ENCODE peak calls at places on chromosomes 2 and 18, in four cellular contexts. L is esophagus squamous epithelium, C is tibial nerve, J is HCT116. H is an unnamed sample.

GRCh38 chr18:79487198-79488165 is 91.8 kb downstream of the NFATC1 start:
- DNase-seq in L (no peak), C (no peak), J (no peak), H (no peak)

GRCh38 chr18:4839639-4840038 is 357.4 kb downstream of the AKAIN1 start:
- DNase-seq in L (no peak), C (no peak), J (no peak), H (no peak)

GRCh38 chr2:128357561-128358370 is 39.1 kb upstream of the HS6ST1 start:
- DNase-seq in L (no peak), C (no peak), J (no peak), H (no peak)

GRCh38 chr2:23900927-23901322 is 26.0 kb downstream of the ATAD2B start:
- DNase-seq in L (no peak), C (peak; percentile 47), J (peak; percentile 31), H (peak; percentile 27)

GRCh38 chr18:74935411-74935810 is 273.5 kb downstream of the PTGR3 start:
- DNase-seq in L (no peak), C (no peak), J (no peak), H (no peak)

GRCh38 chr2:54878182-54878581 is 154.7 kb downstream of the EML6 start:
- DNase-seq in L (no peak), C (no peak), J (no peak), H (no peak)

GRCh38 chr2:144350151-144350802 is 169.6 kb downstream of the ZEB2 start:
- DNase-seq in L (no peak), C (no peak), J (no peak), H (no peak)

GRCh38 chr2:17262854-17263253 is 255.4 kb downstream of the RAD51AP2 start:
- DNase-seq in L (no peak), C (no peak), J (no peak), H (no peak)

GRCh38 chr2:143936758-143937562 is 583.0 kb downstream of the ZEB2 start:
- DNase-seq in L (no peak), C (no peak), J (no peak), H (peak; percentile 23)

GRCh38 chr18:50956116-50956515 is 11.7 kb upstream of the ELAC1 start:
- DNase-seq in L (no peak), C (no peak), J (no peak), H (no peak)

GRCh38 chr2:176136375-176137248 is 7.1 kb downstream of the HOXD8 start:
- DNase-seq in L (no peak), C (no peak), J (no peak), H (peak; percentile 80)

GRCh38 chr2:67290451-67290991 is 106.6 kb upstream of the ETAA1 start:
- DNase-seq in L (no peak), C (no peak), J (peak; percentile 3), H (no peak)

GRCh38 chr2:191646612-191646902 is 31.4 kb upstream of the NABP1 start:
- DNase-seq in L (no peak), C (no peak), J (no peak), H (no peak)

GRCh38 chr2:122340246-122340645 is 584.8 kb downstream of the TSN start:
- DNase-seq in L (no peak), C (no peak), J (no peak), H (no peak)

GRCh38 chr2:158841839-158842238 is 46.7 kb downstream of the DAPL1 start:
- DNase-seq in L (no peak), C (no peak), J (no peak), H (no peak)

GRCh38 chr18:21330122-21330701 is 88.2 kb downstream of the GREB1L start:
- DNase-seq in L (no peak), C (peak; percentile 11), J (peak; percentile 59), H (no peak)

GRCh38 chr2:32894119-32894728 is 52.5 kb upstream of the LTBP1 start:
- DNase-seq in L (no peak), C (no peak), J (no peak), H (no peak)

GRCh38 chr2:1633092-1633721 is 111.1 kb downstream of the PXDN start:
- DNase-seq in L (no peak), C (no peak), J (no peak), H (no peak)

GRCh38 chr2:158056875-158057274 is 44.8 kb upstream of the UPP2 start:
- DNase-seq in L (no peak), C (no peak), J (no peak), H (no peak)

GRCh38 chr2:102186676-102187190 is at the start of gene IL1RL2:
- DNase-seq in L (no peak), C (no peak), J (no peak), H (no peak)

GRCh38 chr2:88854528-88854927 is 163.1 kb downstream of the RPIA start:
- DNase-seq in L (no peak), C (no peak), J (no peak), H (no peak)

GRCh38 chr18:74683573-74683972 is 85.9 kb downstream of the ZNF407 start:
- DNase-seq in L (no peak), C (no peak), J (no peak), H (no peak)

GRCh38 chr18:37294951-37295350 is 270.6 kb downstream of the CELF4 start:
- DNase-seq in L (no peak), C (no peak), J (no peak), H (no peak)

GRCh38 chr2:197008229-197008628 is 81.7 kb upstream of the PGAP1 start:
- DNase-seq in L (no peak), C (no peak), J (no peak), H (no peak)

GRCh38 chr2:237944302-237944701 is 22.5 kb upstream of the UBE2F start:
- DNase-seq in L (no peak), C (no peak), J (peak; percentile 18), H (no peak)

GRCh38 chr2:9601397-9601796 is 29.4 kb downstream of the YWHAQ start:
- DNase-seq in L (no peak), C (no peak), J (no peak), H (no peak)

GRCh38 chr2:238305965-238306679 is 14.2 kb upstream of the TRAF3IP1 start:
- DNase-seq in L (no peak), C (no peak), J (no peak), H (no peak)

GRCh38 chr2:237553959-237554358 is 12.4 kb upstream of the PRLH start:
- DNase-seq in L (no peak), C (no peak), J (no peak), H (no peak)

GRCh38 chr2:184906709-184907108 is 308.4 kb downstream of the ZNF804A start:
- DNase-seq in L (no peak), C (no peak), J (no peak), H (no peak)

GRCh38 chr2:118061135-118061955 is 26.9 kb upstream of the INSIG2 start:
- DNase-seq in L (no peak), C (peak; percentile 43), J (no peak), H (no peak)

GRCh38 chr2:138155304-138155703 is 191.0 kb downstream of the HNMT start:
- DNase-seq in L (no peak), C (no peak), J (no peak), H (no peak)

DNA sequence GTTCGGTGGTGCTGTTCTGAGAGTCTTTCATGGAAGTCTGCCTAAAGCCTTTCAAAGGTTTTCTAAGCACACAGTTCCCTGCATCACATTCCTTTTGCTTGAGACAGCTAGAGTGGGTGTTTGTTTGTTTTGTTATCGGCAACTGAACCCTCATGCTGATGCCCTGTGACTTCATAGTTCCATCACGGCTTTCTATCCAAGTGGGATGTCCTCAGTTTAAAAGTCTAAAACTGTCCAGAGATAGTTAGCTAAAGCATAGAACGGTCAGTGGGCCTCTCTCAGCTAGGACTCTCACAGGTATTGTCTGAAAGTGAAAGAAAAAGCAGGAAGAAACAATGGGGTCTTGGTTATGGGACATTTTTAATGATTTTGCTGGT is 337.3 kb downstream of the OSR1 start:
- DNase-seq in L (no peak), C (no peak), J (peak; percentile 7), H (no peak)
- TF ChIP-seq POLR2A in L (no peak), C (no peak), J (no peak), H (no peak)

DNA sequence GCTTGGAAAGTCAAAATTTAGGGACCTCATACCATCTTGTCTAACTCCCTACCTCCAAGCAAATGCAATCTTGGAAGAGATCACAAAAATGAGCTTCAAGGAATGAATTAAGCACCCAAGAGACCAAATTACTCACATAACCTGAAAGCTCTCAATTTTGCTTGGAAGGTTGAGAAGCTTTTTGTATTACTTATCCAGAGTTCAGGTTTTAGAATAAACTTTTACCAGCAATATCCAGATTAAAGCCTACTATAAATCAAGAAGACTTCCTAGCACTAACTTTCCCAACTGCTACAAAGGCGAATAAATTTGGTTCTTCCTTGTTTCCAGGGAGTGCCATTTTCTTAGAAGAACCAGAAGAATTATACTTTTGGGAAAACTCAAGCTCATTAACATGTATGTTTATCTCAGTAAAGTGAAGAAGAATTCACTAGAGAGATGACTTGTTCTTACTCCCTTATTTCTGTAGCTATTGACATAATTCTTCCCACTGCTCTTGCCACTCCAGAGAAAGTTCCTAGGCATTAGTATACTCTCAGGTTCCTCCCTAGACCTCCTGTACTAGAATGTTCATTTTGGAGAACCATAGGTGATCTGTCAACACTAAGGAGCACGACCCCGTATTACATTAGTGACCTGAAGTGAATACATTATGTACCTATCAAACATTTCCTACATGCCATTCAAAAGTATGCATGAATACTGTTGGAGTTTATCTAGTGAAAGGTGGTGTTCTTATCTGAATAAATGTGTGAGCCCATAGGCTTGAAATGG is 18.0 kb upstream of the STPG4 start:
- DNase-seq in L (no peak), C (no peak), J (no peak), H (no peak)
- TF ChIP-seq POLR2A in L (no peak), C (no peak), J (no peak), H (no peak)

DNA sequence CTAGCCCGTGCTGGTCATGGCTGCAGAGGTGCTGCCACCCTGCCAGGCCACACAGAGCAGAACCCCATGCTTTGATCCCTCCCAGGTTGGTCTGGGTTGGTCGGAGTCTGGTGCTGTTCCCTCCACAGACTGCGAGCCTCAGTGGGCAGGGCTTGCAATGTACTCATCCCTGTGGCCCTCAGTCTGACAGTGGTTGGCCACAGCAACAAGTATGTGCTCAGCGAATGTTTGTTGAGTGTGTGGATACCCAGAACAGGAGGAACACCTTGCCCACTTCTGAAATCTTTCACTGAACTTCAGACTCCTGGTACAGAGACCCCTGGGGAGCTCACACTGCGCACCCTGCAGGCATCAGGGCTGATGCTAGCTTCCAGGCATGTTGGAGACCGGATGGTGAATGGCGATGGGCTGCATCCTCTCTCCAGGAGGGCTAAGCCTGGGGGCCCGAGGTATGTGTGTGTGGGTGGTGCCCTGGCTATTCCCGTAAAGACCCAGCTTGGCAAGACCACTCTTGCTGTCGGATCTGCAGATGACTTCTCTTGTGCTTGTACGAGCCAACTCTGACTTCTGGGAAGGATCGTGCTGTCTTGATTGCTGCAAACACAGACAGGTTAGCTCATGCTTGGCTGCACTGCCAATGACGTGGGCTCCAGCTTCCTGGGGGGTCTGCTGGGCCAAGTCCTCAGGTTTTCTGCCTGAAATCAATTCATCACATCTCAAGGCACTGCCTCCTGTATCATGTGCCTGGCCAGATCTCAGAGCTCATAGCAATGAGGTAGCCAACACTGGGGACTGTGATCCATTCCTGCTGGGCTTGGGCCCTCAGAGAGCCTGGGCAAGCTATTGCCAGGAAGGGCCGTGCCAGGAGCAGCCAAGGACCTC is 43.7 kb downstream of the RHOB start:
- DNase-seq in L (no peak), C (peak; percentile 60), J (no peak), H (peak; percentile 89)
- TF ChIP-seq POLR2A in L (no peak), C (no peak), J (no peak), H (peak; percentile 32)

GRCh38 chr2:190334479-190335224 is 8.7 kb upstream of the INPP1 start:
- DNase-seq in L (no peak), C (no peak), J (no peak), H (no peak)
- TF ChIP-seq POLR2A in L (no peak), C (no peak), J (no peak), H (no peak)